ENCODE peak calls at places on chromosome 17, in four cellular contexts. B is CD4-positive, alpha-beta memory T cell; I is right lobe of liver; D is uterus. U is an unnamed sample. For H3K36me3, the result is how much of the 10 kb centered on the place peaks cover.

GRCh38 chr17:1746975-1747543 is 4.4 kb downstream of the SERPINF2 start:
- DNase-seq in B (no peak), I (peak), D (peak), U (no peak)

GRCh38 chr17:77750427-77751043 is 208.0 kb upstream of the TNRC6C start:
- DNase-seq in B (no peak), I (no peak), D (no peak), U (no peak)

GRCh38 chr17:57210224-57210553 is 46.1 kb upstream of the MSI2 start:
- DNase-seq in B (no peak), I (no peak), D (no peak), U (no peak)

GRCh38 chr17:77120866-77121265 is 19.9 kb upstream of the SEC14L1 start:
- DNase-seq in B (no peak), I (no peak), D (no peak), U (peak)

GRCh38 chr17:57879437-57880085 is 29.7 kb upstream of the MRPS23 start:
- DNase-seq in B (no peak), I (no peak), D (no peak), U (no peak)

GRCh38 chr17:6092182-6092922 is 22.2 kb downstream of the WSCD1 start:
- DNase-seq in B (no peak), I (no peak), D (no peak), U (no peak)

GRCh38 chr17:50950002-50950877 is 84.1 kb upstream of the TOB1 start:
- DNase-seq in B (no peak), I (peak), D (peak), U (peak)

GRCh38 chr17:55420067-55420775 is 1.4 kb downstream of the MMD start:
- DNase-seq in B (peak), I (no peak), D (no peak), U (no peak)

GRCh38 chr17:68291836-68292688 is 767 bp downstream of the ARSG start:
- DNase-seq in B (peak), I (peak), D (peak), U (peak)

GRCh38 chr17:71845354-71845753 is 275.5 kb upstream of the SOX9 start:
- DNase-seq in B (no peak), I (no peak), D (no peak), U (no peak)

GRCh38 chr17:77884019-77884418 is 74.5 kb upstream of the TNRC6C start:
- DNase-seq in B (peak), I (no peak), D (no peak), U (no peak)

GRCh38 chr17:6261496-6261895 is 173.4 kb downstream of the AIPL1 start:
- DNase-seq in B (no peak), I (no peak), D (no peak), U (no peak)

GRCh38 chr17:6496116-6496481 is 51.8 kb downstream of the PIMREG start:
- DNase-seq in B (no peak), I (no peak), D (no peak), U (no peak)

GRCh38 chr17:56064506-56064905 is 88.8 kb upstream of the ANKFN1 start:
- DNase-seq in B (no peak), I (no peak), D (no peak), U (no peak)

GRCh38 chr17:82238562-82239201 is 9.8 kb downstream of the SLC16A3 start:
- DNase-seq in B (peak), I (peak), D (peak), U (peak)

GRCh38 chr17:78105551-78105950 is 23.0 kb downstream of the TMC6 start:
- DNase-seq in B (no peak), I (no peak), D (no peak), U (no peak)

GRCh38 chr17:2723505-2723996 is 12.0 kb upstream of the CLUH start:
- DNase-seq in B (no peak), I (no peak), D (no peak), U (no peak)

GRCh38 chr17:48494335-48494734 is 36.5 kb downstream of the HOXB1 start:
- DNase-seq in B (no peak), I (no peak), D (no peak), U (no peak)

GRCh38 chr17:39671651-39672521 is 3.6 kb downstream of the PNMT start:
- DNase-seq in B (no peak), I (peak), D (no peak), U (peak)

GRCh38 chr17:1643293-1643998 is 2.1 kb downstream of the SCARF1 start:
- DNase-seq in B (peak), I (no peak), D (no peak), U (no peak)

GRCh38 chr17:40417258-40417608 is 463 bp downstream of the TOP2A start:
- DNase-seq in B (no peak), I (no peak), D (no peak), U (no peak)

GRCh38 chr17:17313350-17313991 is 10.3 kb downstream of the NT5M start:
- DNase-seq in B (peak), I (peak), D (no peak), U (peak)

GRCh38 chr17:7014995-7015586 is 2.7 kb downstream of the RNASEK start:
- DNase-seq in B (peak), I (no peak), D (no peak), U (no peak)

DNA sequence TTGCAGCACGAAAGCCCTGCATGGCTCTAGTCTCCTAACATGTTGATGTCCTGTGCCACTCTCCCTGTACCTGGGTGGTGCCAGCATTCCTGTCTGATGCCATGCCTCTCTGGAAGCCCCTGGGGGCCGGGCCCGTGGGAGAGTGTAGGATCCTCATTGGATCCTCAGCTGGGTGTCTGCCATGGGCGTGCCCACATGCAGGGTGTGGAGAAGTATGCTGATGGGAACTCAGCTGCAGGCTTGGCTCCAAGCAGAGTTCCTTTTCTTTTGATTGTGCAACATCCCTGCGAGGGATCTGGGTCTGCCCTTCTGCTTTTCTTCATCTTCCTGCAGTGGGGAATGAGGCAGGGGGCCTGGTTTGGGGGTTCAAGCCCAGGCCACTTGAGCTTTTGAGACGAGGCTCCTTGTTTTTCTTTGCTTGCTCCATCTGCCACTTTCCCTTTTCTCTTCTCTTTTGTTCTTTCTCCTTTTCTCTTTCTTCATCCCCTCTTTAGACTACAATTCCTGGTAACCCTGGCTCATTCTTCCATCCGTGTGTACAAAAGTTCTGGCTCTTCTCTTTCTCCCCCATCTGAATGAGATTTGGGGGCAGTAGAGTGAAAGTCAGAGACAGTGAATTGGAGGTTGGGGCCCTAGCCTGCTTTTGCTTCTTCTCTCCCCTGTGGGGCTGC is 32.9 kb downstream of the KSR1 start:
- DNase-seq in B (no peak), I (peak), D (peak), U (peak)
- H3K27ac ChIP-seq in B (no peak), I (peak), D (peak), U (peak)

GRCh38 chr17:65047939-65048338 is 8.6 kb downstream of the GNA13 start:
- DNase-seq in B (no peak), I (no peak), D (no peak), U (no peak)
- H3K4me3 ChIP-seq in B (no peak), I (no peak), D (no peak), U (no peak)

DNA sequence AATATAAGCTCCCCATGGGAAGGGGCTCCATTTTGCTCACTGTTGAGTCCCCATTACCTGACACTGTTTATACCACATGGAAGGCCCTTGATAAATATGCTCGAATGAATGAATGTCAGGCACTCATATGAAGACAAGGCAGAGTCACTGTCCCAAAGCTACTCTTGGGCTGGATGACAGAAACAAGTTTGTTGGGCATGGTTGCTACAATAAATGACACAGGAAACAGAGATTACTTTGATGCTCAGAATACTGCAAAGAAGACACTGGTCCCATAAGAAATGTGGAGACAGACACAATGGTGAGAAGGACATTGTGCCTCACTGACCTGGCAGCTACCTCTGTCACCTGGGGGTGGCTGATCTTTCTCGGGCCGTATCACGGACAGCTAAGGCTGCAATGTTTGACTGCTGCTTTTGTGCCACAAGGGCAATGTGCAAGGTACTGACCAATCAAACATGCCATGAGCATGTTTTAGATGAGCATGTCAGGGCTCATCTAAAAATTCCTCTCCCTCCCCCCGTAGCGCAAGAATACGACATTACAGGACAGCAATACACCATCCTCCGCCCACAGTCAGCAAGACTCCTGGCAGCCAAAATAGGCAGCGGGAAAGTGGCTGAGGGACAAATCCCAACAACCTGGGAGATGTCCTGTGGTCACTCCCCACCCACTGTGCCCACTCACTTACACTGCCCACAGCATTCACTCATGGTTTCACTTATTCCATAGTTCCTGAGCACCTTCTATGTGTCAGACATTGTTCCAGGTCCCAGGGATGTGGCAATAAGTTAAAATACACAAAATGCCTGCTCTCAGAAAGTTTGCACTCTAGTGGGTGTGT is 5.0 kb downstream of the PIK3R6 start:
- DNase-seq in B (no peak), I (no peak), D (no peak), U (no peak)
- H3K36me3 ChIP-seq in B (under half), I (under half), D (under half), U (under half)

DNA sequence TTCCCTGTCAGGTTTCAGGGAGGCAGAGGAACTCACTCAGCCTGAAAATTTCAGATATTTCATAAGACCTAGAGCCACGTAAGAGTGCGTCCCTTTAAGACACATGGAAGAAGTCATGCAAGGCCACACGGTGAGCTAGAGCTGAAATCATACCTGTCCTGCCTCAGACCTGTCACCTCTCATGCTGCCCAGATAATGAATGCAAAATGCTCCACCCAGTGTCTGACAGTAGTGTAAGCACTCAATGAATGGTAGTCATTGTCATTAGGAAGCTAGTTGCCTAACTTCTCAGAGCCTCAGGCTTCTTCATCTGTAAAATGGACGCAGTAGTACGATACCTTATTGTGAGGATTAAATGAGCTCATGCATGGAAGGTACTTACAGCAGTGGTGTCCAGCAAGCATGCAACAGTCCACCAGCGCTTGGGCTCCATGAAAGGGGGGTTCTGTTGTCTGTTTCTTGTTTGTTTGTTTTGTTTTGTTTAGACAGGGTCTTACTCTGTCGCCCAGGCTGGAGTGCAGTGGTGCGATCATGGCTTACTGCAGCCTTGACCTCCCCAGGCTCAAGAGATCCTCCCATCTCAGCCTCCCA is 60.7 kb downstream of the WSB1 start:
- DNase-seq in B (no peak), I (no peak), D (no peak), U (no peak)
- H3K27ac ChIP-seq in B (peak), I (peak), D (peak), U (peak)

GRCh38 chr17:74287203-74287602 is 13.2 kb downstream of the DNAI2 start:
- DNase-seq in B (no peak), I (no peak), D (no peak), U (no peak)

GRCh38 chr17:74289688-74290087 is 15.7 kb downstream of the DNAI2 start:
- DNase-seq in B (no peak), I (no peak), D (no peak), U (no peak)

GRCh38 chr17:74292495-74292894 is 18.5 kb downstream of the DNAI2 start:
- DNase-seq in B (no peak), I (no peak), D (no peak), U (no peak)

GRCh38 chr17:74290340-74290739 is 16.3 kb downstream of the DNAI2 start:
- DNase-seq in B (no peak), I (no peak), D (no peak), U (no peak)

GRCh38 chr17:74288785-74289184 is 14.8 kb downstream of the DNAI2 start:
- DNase-seq in B (no peak), I (no peak), D (no peak), U (no peak)
- H3K4me3 ChIP-seq in B (no peak), I (no peak), D (no peak), U (no peak)

GRCh38 chr17:21005803-21006202 is 37.0 kb downstream of the USP22 start:
- DNase-seq in B (no peak), I (no peak), D (no peak), U (no peak)

GRCh38 chr17:21010705-21011596 is 31.9 kb downstream of the USP22 start:
- DNase-seq in B (no peak), I (no peak), D (no peak), U (no peak)

GRCh38 chr17:21007646-21008045 is 35.2 kb downstream of the USP22 start:
- DNase-seq in B (no peak), I (no peak), D (no peak), U (no peak)

GRCh38 chr17:21008992-21009671 is 33.7 kb downstream of the USP22 start:
- DNase-seq in B (no peak), I (no peak), D (no peak), U (no peak)

DNA sequence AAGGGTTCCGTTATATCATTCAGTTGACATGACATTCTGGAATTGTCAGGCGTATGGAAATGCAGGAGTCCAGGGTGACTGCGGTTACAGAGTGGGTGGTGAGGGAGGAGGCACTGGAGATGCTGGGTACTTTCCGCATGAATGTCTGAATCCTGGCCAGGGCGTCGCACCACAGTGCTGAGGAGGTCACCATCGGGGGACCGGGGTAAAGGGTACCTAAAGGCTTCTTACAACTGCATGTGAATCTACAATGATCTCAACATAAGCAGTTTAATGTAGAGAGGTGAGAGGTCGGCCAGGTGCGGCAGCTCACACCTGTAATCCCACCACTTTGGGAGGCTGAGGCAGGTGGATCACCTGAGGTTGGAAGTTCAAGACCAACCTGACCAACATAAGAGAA is 34.3 kb downstream of the USP22 start:
- DNase-seq in B (no peak), I (no peak), D (no peak), U (no peak)
- H3K36me3 ChIP-seq in B (half or more), I (under half), D (under half), U (half or more)

U was measured in left ventricle myocardium inferior.